ENCODE peak calls at places on chromosomes 5 and 9, in nine cellular contexts. One of them, this sample, is unnamed.

GRCh38 chr9:134192311-134192950 is 28.1 kb upstream of the RNU6ATAC start:
- DNase-seq in GM23248: no peak
- DNase-seq in caudate nucleus: no peak
- DNase-seq in NCI-H1417 treated with DMSO at 0.1 percent for 48 hours: no peak
- DNase-seq in OCI-M1: no peak
- DNase-seq in non-pigmented ciliary epithelial cell: no peak
- DNase-seq in activated CD4-positive, alpha-beta memory T cell treated with anti-CD3 and anti-CD28 coated beads for 36 hours: no peak
- DNase-seq in GM03348: no peak
- DNase-seq in CD4-positive, alpha-beta T cell: no peak
- DNase-seq in this sample: no peak

GRCh38 chr5:54656261-54656728 is 138.7 kb downstream of the SNX18 start:
- DNase-seq in GM23248: no peak
- DNase-seq in caudate nucleus: no peak
- DNase-seq in NCI-H1417 treated with DMSO at 0.1 percent for 48 hours: no peak
- DNase-seq in OCI-M1: no peak
- DNase-seq in non-pigmented ciliary epithelial cell: no peak
- DNase-seq in activated CD4-positive, alpha-beta memory T cell treated with anti-CD3 and anti-CD28 coated beads for 36 hours: no peak
- DNase-seq in GM03348: no peak
- DNase-seq in CD4-positive, alpha-beta T cell: no peak
- DNase-seq in this sample: no peak

GRCh38 chr9:136179101-136179616 is 25.8 kb downstream of the LHX3 start:
- DNase-seq in GM23248: no peak
- DNase-seq in caudate nucleus: no peak
- DNase-seq in NCI-H1417 treated with DMSO at 0.1 percent for 48 hours: no peak
- DNase-seq in OCI-M1: no peak
- DNase-seq in non-pigmented ciliary epithelial cell: no peak
- DNase-seq in activated CD4-positive, alpha-beta memory T cell treated with anti-CD3 and anti-CD28 coated beads for 36 hours: no peak
- DNase-seq in GM03348: no peak
- DNase-seq in CD4-positive, alpha-beta T cell: no peak
- DNase-seq in this sample: no peak

GRCh38 chr5:43098064-43098463 is 22.6 kb upstream of the ZNF131 start:
- DNase-seq in GM23248: no peak
- DNase-seq in caudate nucleus: no peak
- DNase-seq in NCI-H1417 treated with DMSO at 0.1 percent for 48 hours: no peak
- DNase-seq in OCI-M1: no peak
- DNase-seq in non-pigmented ciliary epithelial cell: no peak
- DNase-seq in activated CD4-positive, alpha-beta memory T cell treated with anti-CD3 and anti-CD28 coated beads for 36 hours: no peak
- DNase-seq in GM03348: no peak
- DNase-seq in CD4-positive, alpha-beta T cell: no peak
- DNase-seq in this sample: no peak

GRCh38 chr5:125196479-125197183 is 450.2 kb upstream of the ZNF608 start:
- DNase-seq in GM23248: no peak
- DNase-seq in caudate nucleus: no peak
- DNase-seq in NCI-H1417 treated with DMSO at 0.1 percent for 48 hours: no peak
- DNase-seq in OCI-M1: no peak
- DNase-seq in non-pigmented ciliary epithelial cell: no peak
- DNase-seq in activated CD4-positive, alpha-beta memory T cell treated with anti-CD3 and anti-CD28 coated beads for 36 hours: no peak
- DNase-seq in GM03348: no peak
- DNase-seq in CD4-positive, alpha-beta T cell: no peak
- DNase-seq in this sample: no peak

GRCh38 chr9:105044458-105044857 is 116.5 kb upstream of the ABCA1 start:
- DNase-seq in GM23248: no peak
- DNase-seq in caudate nucleus: peak; percentile 8
- DNase-seq in NCI-H1417 treated with DMSO at 0.1 percent for 48 hours: no peak
- DNase-seq in OCI-M1: no peak
- DNase-seq in non-pigmented ciliary epithelial cell: no peak
- DNase-seq in activated CD4-positive, alpha-beta memory T cell treated with anti-CD3 and anti-CD28 coated beads for 36 hours: no peak
- DNase-seq in GM03348: no peak
- DNase-seq in CD4-positive, alpha-beta T cell: no peak
- DNase-seq in this sample: no peak

GRCh38 chr5:14200312-14200990 is 57.3 kb downstream of the TRIO start:
- DNase-seq in GM23248: no peak
- DNase-seq in caudate nucleus: no peak
- DNase-seq in NCI-H1417 treated with DMSO at 0.1 percent for 48 hours: peak; percentile 87
- DNase-seq in OCI-M1: no peak
- DNase-seq in non-pigmented ciliary epithelial cell: no peak
- DNase-seq in activated CD4-positive, alpha-beta memory T cell treated with anti-CD3 and anti-CD28 coated beads for 36 hours: no peak
- DNase-seq in GM03348: no peak
- DNase-seq in CD4-positive, alpha-beta T cell: no peak
- DNase-seq in this sample: no peak

GRCh38 chr5:61281686-61282085 is 50.4 kb upstream of the ZSWIM6 start:
- DNase-seq in GM23248: no peak
- DNase-seq in caudate nucleus: no peak
- DNase-seq in NCI-H1417 treated with DMSO at 0.1 percent for 48 hours: no peak
- DNase-seq in OCI-M1: peak; percentile 11
- DNase-seq in non-pigmented ciliary epithelial cell: no peak
- DNase-seq in activated CD4-positive, alpha-beta memory T cell treated with anti-CD3 and anti-CD28 coated beads for 36 hours: no peak
- DNase-seq in GM03348: no peak
- DNase-seq in CD4-positive, alpha-beta T cell: no peak
- DNase-seq in this sample: no peak

GRCh38 chr9:12775373-12775962 is 648 bp downstream of the LURAP1L start:
- DNase-seq in GM23248: peak; percentile 52
- DNase-seq in caudate nucleus: peak; percentile 65
- DNase-seq in NCI-H1417 treated with DMSO at 0.1 percent for 48 hours: no peak
- DNase-seq in OCI-M1: no peak
- DNase-seq in non-pigmented ciliary epithelial cell: no peak
- DNase-seq in activated CD4-positive, alpha-beta memory T cell treated with anti-CD3 and anti-CD28 coated beads for 36 hours: no peak
- DNase-seq in GM03348: peak; percentile 13
- DNase-seq in CD4-positive, alpha-beta T cell: no peak
- DNase-seq in this sample: no peak

GRCh38 chr9:129262261-129262660 is 84.2 kb upstream of the IER5L start:
- DNase-seq in GM23248: no peak
- DNase-seq in caudate nucleus: no peak
- DNase-seq in NCI-H1417 treated with DMSO at 0.1 percent for 48 hours: no peak
- DNase-seq in OCI-M1: no peak
- DNase-seq in non-pigmented ciliary epithelial cell: no peak
- DNase-seq in activated CD4-positive, alpha-beta memory T cell treated with anti-CD3 and anti-CD28 coated beads for 36 hours: no peak
- DNase-seq in GM03348: no peak
- DNase-seq in CD4-positive, alpha-beta T cell: no peak
- DNase-seq in this sample: no peak

GRCh38 chr9:13548556-13548955 is 269.1 kb upstream of the MPDZ start:
- DNase-seq in GM23248: no peak
- DNase-seq in caudate nucleus: no peak
- DNase-seq in NCI-H1417 treated with DMSO at 0.1 percent for 48 hours: no peak
- DNase-seq in OCI-M1: no peak
- DNase-seq in non-pigmented ciliary epithelial cell: no peak
- DNase-seq in activated CD4-positive, alpha-beta memory T cell treated with anti-CD3 and anti-CD28 coated beads for 36 hours: no peak
- DNase-seq in GM03348: no peak
- DNase-seq in CD4-positive, alpha-beta T cell: no peak
- DNase-seq in this sample: no peak

GRCh38 chr5:73119492-73120157 is 750 bp upstream of the TMEM171 start:
- DNase-seq in GM23248: no peak
- DNase-seq in caudate nucleus: no peak
- DNase-seq in NCI-H1417 treated with DMSO at 0.1 percent for 48 hours: no peak
- DNase-seq in OCI-M1: no peak
- DNase-seq in non-pigmented ciliary epithelial cell: no peak
- DNase-seq in activated CD4-positive, alpha-beta memory T cell treated with anti-CD3 and anti-CD28 coated beads for 36 hours: peak; percentile 61
- DNase-seq in GM03348: no peak
- DNase-seq in CD4-positive, alpha-beta T cell: no peak
- DNase-seq in this sample: no peak

GRCh38 chr5:129097498-129098296 is 3.1 kb downstream of the ISOC1 start:
- DNase-seq in GM23248: no peak
- DNase-seq in caudate nucleus: no peak
- DNase-seq in NCI-H1417 treated with DMSO at 0.1 percent for 48 hours: no peak
- DNase-seq in OCI-M1: no peak
- DNase-seq in non-pigmented ciliary epithelial cell: no peak
- DNase-seq in activated CD4-positive, alpha-beta memory T cell treated with anti-CD3 and anti-CD28 coated beads for 36 hours: no peak
- DNase-seq in GM03348: no peak
- DNase-seq in CD4-positive, alpha-beta T cell: no peak
- DNase-seq in this sample: no peak

GRCh38 chr9:117720555-117720954 is 16.4 kb downstream of the TLR4 start:
- DNase-seq in GM23248: peak; percentile 91
- DNase-seq in caudate nucleus: no peak
- DNase-seq in NCI-H1417 treated with DMSO at 0.1 percent for 48 hours: no peak
- DNase-seq in OCI-M1: no peak
- DNase-seq in non-pigmented ciliary epithelial cell: no peak
- DNase-seq in activated CD4-positive, alpha-beta memory T cell treated with anti-CD3 and anti-CD28 coated beads for 36 hours: no peak
- DNase-seq in GM03348: peak; percentile 59
- DNase-seq in CD4-positive, alpha-beta T cell: no peak
- DNase-seq in this sample: no peak

GRCh38 chr5:93609756-93610155 is 26.7 kb downstream of the NR2F1 start:
- DNase-seq in GM23248: no peak
- DNase-seq in caudate nucleus: no peak
- DNase-seq in NCI-H1417 treated with DMSO at 0.1 percent for 48 hours: no peak
- DNase-seq in OCI-M1: no peak
- DNase-seq in non-pigmented ciliary epithelial cell: no peak
- DNase-seq in activated CD4-positive, alpha-beta memory T cell treated with anti-CD3 and anti-CD28 coated beads for 36 hours: no peak
- DNase-seq in GM03348: no peak
- DNase-seq in CD4-positive, alpha-beta T cell: no peak
- DNase-seq in this sample: no peak

GRCh38 chr5:73218552-73219171 is 45.7 kb downstream of the TMEM174 start:
- DNase-seq in GM23248: peak; percentile 82
- DNase-seq in caudate nucleus: no peak
- DNase-seq in NCI-H1417 treated with DMSO at 0.1 percent for 48 hours: no peak
- DNase-seq in OCI-M1: peak; percentile 18
- DNase-seq in non-pigmented ciliary epithelial cell: no peak
- DNase-seq in activated CD4-positive, alpha-beta memory T cell treated with anti-CD3 and anti-CD28 coated beads for 36 hours: no peak
- DNase-seq in GM03348: peak; percentile 73
- DNase-seq in CD4-positive, alpha-beta T cell: no peak
- DNase-seq in this sample: no peak

GRCh38 chr5:138276402-138277054 is 2.1 kb upstream of the GFRA3 start:
- DNase-seq in GM23248: no peak
- DNase-seq in caudate nucleus: no peak
- DNase-seq in NCI-H1417 treated with DMSO at 0.1 percent for 48 hours: peak; percentile 41
- DNase-seq in OCI-M1: peak; percentile 23
- DNase-seq in non-pigmented ciliary epithelial cell: no peak
- DNase-seq in activated CD4-positive, alpha-beta memory T cell treated with anti-CD3 and anti-CD28 coated beads for 36 hours: no peak
- DNase-seq in GM03348: no peak
- DNase-seq in CD4-positive, alpha-beta T cell: no peak
- DNase-seq in this sample: no peak

GRCh38 chr9:33193818-33194217 is 26.7 kb upstream of the B4GALT1 start:
- DNase-seq in GM23248: no peak
- DNase-seq in caudate nucleus: no peak
- DNase-seq in NCI-H1417 treated with DMSO at 0.1 percent for 48 hours: no peak
- DNase-seq in OCI-M1: no peak
- DNase-seq in non-pigmented ciliary epithelial cell: no peak
- DNase-seq in activated CD4-positive, alpha-beta memory T cell treated with anti-CD3 and anti-CD28 coated beads for 36 hours: no peak
- DNase-seq in GM03348: no peak
- DNase-seq in CD4-positive, alpha-beta T cell: no peak
- DNase-seq in this sample: no peak

GRCh38 chr9:3773661-3774060 is 247.9 kb upstream of the RFX3 start:
- DNase-seq in GM23248: no peak
- DNase-seq in caudate nucleus: no peak
- DNase-seq in NCI-H1417 treated with DMSO at 0.1 percent for 48 hours: no peak
- DNase-seq in OCI-M1: no peak
- DNase-seq in non-pigmented ciliary epithelial cell: no peak
- DNase-seq in activated CD4-positive, alpha-beta memory T cell treated with anti-CD3 and anti-CD28 coated beads for 36 hours: no peak
- DNase-seq in GM03348: no peak
- DNase-seq in CD4-positive, alpha-beta T cell: no peak
- DNase-seq in this sample: no peak

GRCh38 chr5:157280927-157281326 is 15.0 kb downstream of the CYFIP2 start:
- DNase-seq in GM23248: peak; percentile 91
- DNase-seq in caudate nucleus: no peak
- DNase-seq in NCI-H1417 treated with DMSO at 0.1 percent for 48 hours: no peak
- DNase-seq in OCI-M1: no peak
- DNase-seq in non-pigmented ciliary epithelial cell: peak; percentile 27
- DNase-seq in activated CD4-positive, alpha-beta memory T cell treated with anti-CD3 and anti-CD28 coated beads for 36 hours: no peak
- DNase-seq in GM03348: peak; percentile 77
- DNase-seq in CD4-positive, alpha-beta T cell: no peak
- DNase-seq in this sample: no peak

This sample was measured in esophagus squamous epithelium.